ENCODE peak calls at places on chromosomes 3 and 15, in six cellular contexts. C is spleen, G is lower leg skin, B is sigmoid colon, L is esophagus squamous epithelium, S is K562. P is an unnamed sample.

GRCh38 chr15:92294759-92295158 is 98.9 kb upstream of the ST8SIA2 start:
- DNase-seq in G (no peak), S (no peak), L (no peak), C (no peak), B (no peak), P (no peak)

GRCh38 chr3:195226900-195227447 is 44.0 kb downstream of the XXYLT1 start:
- DNase-seq in G (peak; percentile 10), S (peak; percentile 31), L (no peak), B (peak; percentile 49), C (peak; percentile 54), P (no peak)

GRCh38 chr3:183774631-183775030 is 50.7 kb downstream of the MAP6D1 start:
- DNase-seq in S (no peak), B (no peak), C (no peak), G (no peak), L (no peak), P (no peak)

GRCh38 chr15:91151781-91152563 is 51.9 kb downstream of the SV2B start:
- DNase-seq in S (no peak), C (no peak), B (no peak), L (no peak), G (no peak), P (no peak)

GRCh38 chr3:20811006-20811405 is 625.0 kb upstream of the SGO1 start:
- DNase-seq in S (no peak), C (no peak), G (no peak), L (no peak), B (no peak), P (no peak)

GRCh38 chr15:44009056-44009455 is 182.3 kb downstream of the WDR76 start:
- DNase-seq in L (no peak), B (no peak), C (no peak), S (no peak), G (no peak), P (no peak)

GRCh38 chr3:15629860-15630597 is 28.5 kb downstream of the BTD start:
- DNase-seq in G (peak; percentile 70), L (no peak), C (no peak), B (peak; percentile 85), S (peak; percentile 81), P (peak; percentile 40)

GRCh38 chr3:168889666-168890065 is 773.8 kb downstream of the MECOM start:
- DNase-seq in C (no peak), G (no peak), S (no peak), L (no peak), B (no peak), P (no peak)

GRCh38 chr15:48641416-48641815 is 4.1 kb downstream of the FBN1 start:
- DNase-seq in L (no peak), C (no peak), G (no peak), S (no peak), B (no peak), P (no peak)

GRCh38 chr15:78314181-78314581 is 14.8 kb upstream of the SKIC8 start:
- DNase-seq in B (peak; percentile 56), G (no peak), S (no peak), C (no peak), L (no peak), P (no peak)

GRCh38 chr3:21017115-21017852 is 733.7 kb downstream of the ZNF385D start:
- DNase-seq in L (no peak), S (no peak), C (no peak), G (no peak), B (no peak), P (no peak)

GRCh38 chr3:63724987-63725386 is 72.5 kb downstream of the SNTN start:
- DNase-seq in B (no peak), L (no peak), C (no peak), S (no peak), G (no peak), P (no peak)

GRCh38 chr3:169661567-169662214 is 1.8 kb downstream of the MECOM start:
- DNase-seq in G (no peak), S (peak; percentile 19), B (no peak), L (no peak), C (peak; percentile 81), P (peak; percentile 58)

GRCh38 chr3:194139085-194139976 is 3.4 kb downstream of the HES1 start:
- DNase-seq in G (no peak), L (no peak), S (peak; percentile 70), B (peak; percentile 83), C (no peak), P (peak; percentile 45)

GRCh38 chr3:23648965-23649328 is 156.8 kb upstream of the UBE2E1 start:
- DNase-seq in B (no peak), L (no peak), S (no peak), C (no peak), G (no peak), P (no peak)

GRCh38 chr3:140292154-140292553 is 357.2 kb downstream of the CLSTN2 start:
- DNase-seq in L (no peak), C (no peak), B (no peak), S (no peak), G (no peak), P (no peak)

GRCh38 chr3:13537926-13538325 is 11.0 kb upstream of the FBLN2 start:
- DNase-seq in B (peak; percentile 69), S (peak; percentile 48), C (no peak), G (peak; percentile 57), L (no peak), P (no peak)

DNA sequence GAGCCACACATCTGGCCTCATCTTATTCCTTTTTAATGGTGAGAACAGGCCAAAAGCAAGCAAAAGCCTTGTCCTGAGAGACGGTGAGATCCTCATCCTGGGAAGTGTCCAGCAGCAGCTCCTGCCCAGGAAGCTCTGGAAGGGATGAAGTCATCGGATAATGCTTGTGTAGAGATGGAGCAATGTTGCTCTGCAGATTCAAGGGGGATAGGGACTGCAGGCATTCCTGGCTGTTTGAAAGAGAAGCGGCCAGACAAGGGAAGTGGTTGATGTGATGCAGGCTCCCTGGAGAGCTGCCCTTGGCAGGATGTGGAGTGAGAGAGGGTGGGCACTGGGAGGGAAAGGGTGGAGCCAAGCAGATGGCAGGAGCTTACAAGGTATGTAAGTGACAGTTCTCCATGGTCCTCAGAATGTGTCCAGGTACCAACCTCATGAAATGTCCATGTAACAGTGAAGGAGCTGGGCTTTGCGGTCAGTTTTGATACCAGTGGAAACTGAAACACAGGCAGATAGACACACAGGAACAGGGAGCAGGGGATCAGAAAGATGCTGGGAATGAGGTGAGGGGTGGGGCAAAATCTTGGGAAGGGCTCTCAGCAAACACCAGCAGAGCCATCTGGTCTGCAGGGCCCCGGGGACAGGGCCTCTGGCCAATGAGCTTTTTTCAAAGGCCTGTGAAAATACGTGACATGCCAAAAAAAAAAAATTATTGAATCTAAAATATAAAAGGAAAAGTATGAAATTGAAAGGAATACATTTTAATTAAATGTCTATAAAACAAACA is 32.2 kb upstream of the LACTB start:
- DNase-seq in L (no peak), G (no peak), B (peak; percentile 89), C (no peak), S (no peak), P (peak; percentile 42)
- TF ChIP-seq POLR2A in L (no peak), G (no peak), B (no peak), C (no peak), S (no peak), P (no peak)

GRCh38 chr3:100041328-100041749 is 73.0 kb downstream of the FILIP1L start:
- DNase-seq in B (no peak), G (no peak), S (no peak), C (no peak), L (no peak), P (no peak)
- TF ChIP-seq POLR2A in B (no peak), G (no peak), S (no peak), C (no peak), L (no peak), P (no peak)

DNA sequence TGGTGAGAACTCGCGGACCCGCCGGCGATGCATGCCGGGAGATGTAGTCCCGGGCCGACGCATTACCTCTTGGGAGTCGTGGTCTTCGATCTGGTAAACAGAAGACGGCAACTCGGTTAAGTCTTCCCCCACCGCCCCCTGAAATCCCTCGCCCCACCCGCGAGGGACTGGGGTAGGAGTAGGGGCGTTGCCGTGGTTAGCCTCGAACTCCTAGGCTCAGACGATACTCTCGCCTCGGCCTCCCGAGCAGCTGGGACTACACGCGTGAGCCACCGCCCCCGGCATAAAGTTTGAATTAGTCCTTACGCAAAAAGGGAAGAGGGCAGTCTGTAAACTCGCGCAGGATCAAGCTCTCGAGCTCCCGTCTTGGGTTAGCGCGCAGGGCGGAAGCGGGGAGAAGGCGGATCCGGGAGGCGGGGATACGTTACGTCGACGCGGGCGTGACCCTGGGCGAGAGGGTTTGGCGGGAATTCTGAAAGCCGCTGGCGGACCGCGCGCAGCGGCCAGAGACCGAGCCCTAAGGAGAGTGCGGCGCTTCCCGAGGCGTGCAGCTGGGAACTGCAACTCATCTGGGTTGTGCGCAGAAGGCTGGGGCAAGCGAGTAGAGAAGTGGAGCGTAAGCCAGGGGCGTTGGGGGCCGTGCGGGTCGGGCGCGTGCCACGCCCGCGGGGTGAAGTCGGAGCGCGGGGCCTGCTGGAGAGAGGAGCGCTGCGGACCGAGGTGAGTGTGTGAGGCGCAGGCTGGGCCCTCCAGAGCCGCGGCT is at the start of gene RAD51:
- DNase-seq in L (peak; percentile 77), S (peak; percentile 93), G (peak; percentile 89), B (peak; percentile 95), C (peak; percentile 98), P (peak; percentile 95)
- TF ChIP-seq POLR2A in L (peak; percentile 45), S (peak; percentile 95), G (no peak), B (peak; percentile 19), C (no peak), P (peak; percentile 74)

GRCh38 chr3:10010546-10011465 is 15.4 kb upstream of the FANCD2 start:
- DNase-seq in L (peak; percentile 82), B (peak; percentile 98), S (peak; percentile 97), G (peak; percentile 94), C (peak; percentile 99), P (peak; percentile 97)
- TF ChIP-seq POLR2A in L (no peak), B (peak; percentile 35), S (peak; percentile 49), G (no peak), C (no peak), P (peak; percentile 53)

GRCh38 chr15:50764331-50765201 is 940 bp downstream of the SPPL2A start:
- DNase-seq in S (no peak), G (no peak), L (no peak), B (no peak), C (no peak), P (no peak)

GRCh38 chr15:50767332-50767861 is 1.9 kb upstream of the SPPL2A start:
- DNase-seq in L (no peak), C (no peak), S (no peak), G (no peak), B (no peak), P (peak; percentile 71)

GRCh38 chr15:50765202-50765967 is at the start of gene SPPL2A:
- DNase-seq in G (peak; percentile 72), B (peak; percentile 91), L (peak; percentile 26), S (peak; percentile 96), C (peak; percentile 97), P (peak; percentile 89)
- TF ChIP-seq POLR2A in G (no peak), B (peak; percentile 59), L (peak; percentile 91), S (peak; percentile 94), C (peak; percentile 9), P (no peak)

P was measured in heart left ventricle.